ENCODE peak calls at places on chromosomes 6 and 20, in four cellular contexts. O, T, G and S are unnamed samples.

GRCh38 chr6:34059914-34060313 is 86.0 kb downstream of the GRM4 start:
- DNase-seq in T (no peak), O (no peak), G (no peak), S (no peak)

GRCh38 chr6:31158863-31159855 is 770 bp downstream of the TCF19 start:
- DNase-seq in O (peak), T (peak), G (peak), S (peak)

GRCh38 chr6:121504227-121504626 is 68.8 kb downstream of the GJA1 start:
- DNase-seq in T (no peak), O (no peak), G (no peak), S (peak)

GRCh38 chr6:42372699-42373098 is 79.0 kb downstream of the TRERF1 start:
- DNase-seq in T (no peak), G (no peak), O (no peak), S (no peak)

GRCh38 chr20:4449977-4450715 is 271.6 kb upstream of the PRND start:
- DNase-seq in G (no peak), O (no peak), T (peak), S (peak)

GRCh38 chr6:137217801-137218472 is 1.2 kb downstream of the IFNGR1 start:
- DNase-seq in G (peak), O (no peak), T (peak), S (no peak)

GRCh38 chr20:23049201-23049932 is at the start of gene THBD:
- DNase-seq in O (peak), G (no peak), T (no peak), S (peak)

GRCh38 chr6:498795-499231 is 107.3 kb downstream of the IRF4 start:
- DNase-seq in O (no peak), T (no peak), G (no peak), S (no peak)

GRCh38 chr20:25532015-25532751 is 53.1 kb downstream of the NINL start:
- DNase-seq in G (no peak), T (peak), O (peak), S (no peak)

GRCh38 chr20:38893056-38893455 is 33.2 kb upstream of the FAM83D start:
- DNase-seq in G (no peak), T (no peak), O (no peak), S (no peak)

GRCh38 chr20:347640-348484 is 951 bp downstream of the NRSN2 start:
- DNase-seq in T (peak), G (peak), O (peak), S (peak)

GRCh38 chr6:34772940-34773339 is 15.6 kb downstream of the SNRPC start:
- DNase-seq in G (no peak), O (no peak), T (no peak), S (no peak)

GRCh38 chr20:50491926-50492634 is 18.1 kb upstream of the PTPN1 start:
- DNase-seq in G (no peak), T (no peak), O (no peak), S (no peak)

GRCh38 chr20:38751360-38751976 is 3.2 kb downstream of the ACTR5 start:
- DNase-seq in O (no peak), G (peak), T (peak), S (peak)

GRCh38 chr20:41889125-41889870 is 271.1 kb upstream of the CHD6 start:
- DNase-seq in T (peak), G (peak), O (no peak), S (peak)

GRCh38 chr20:50014570-50015562 is 32.1 kb downstream of the SNAI1 start:
- DNase-seq in G (peak), O (no peak), T (no peak), S (no peak)

GRCh38 chr20:37598101-37598530 is 70.4 kb upstream of the BLCAP start:
- DNase-seq in T (no peak), O (peak), G (no peak), S (no peak)

GRCh38 chr6:142935553-142936517 is 9.1 kb downstream of the HIVEP2 start:
- DNase-seq in O (no peak), G (no peak), T (no peak), S (no peak)

GRCh38 chr6:85923013-85923430 is 280.3 kb upstream of the SYNCRIP start:
- DNase-seq in T (peak), O (peak), G (no peak), S (peak)

GRCh38 chr6:169344651-169345050 is 91.0 kb upstream of the THBS2 start:
- DNase-seq in G (no peak), T (no peak), O (no peak), S (no peak)

GRCh38 chr6:7974932-7975763 is 64.6 kb upstream of the TXNDC5 start:
- DNase-seq in T (peak), O (no peak), G (peak), S (peak)

GRCh38 chr6:1082040-1082935 is 229.6 kb upstream of the FOXQ1 start:
- DNase-seq in O (no peak), T (no peak), G (no peak), S (no peak)

GRCh38 chr6:34103321-34103720 is 42.6 kb downstream of the GRM4 start:
- DNase-seq in G (peak), O (no peak), T (no peak), S (no peak)

GRCh38 chr20:46835418-46835817 is 59.2 kb upstream of the EYA2 start:
- DNase-seq in T (peak), O (no peak), G (no peak), S (no peak)

GRCh38 chr6:36624461-36625160 is 30.4 kb downstream of the SRSF3 start:
- DNase-seq in T (no peak), G (no peak), O (no peak), S (no peak)

GRCh38 chr20:37662261-37662660 is 31.6 kb upstream of the CTNNBL1 start:
- DNase-seq in T (no peak), O (no peak), G (no peak), S (no peak)

GRCh38 chr6:31922942-31923341 is 4.6 kb upstream of the C2 start:
- DNase-seq in G (no peak), O (no peak), T (peak), S (no peak)

GRCh38 chr6:373773-374724 is 17.5 kb upstream of the IRF4 start:
- DNase-seq in T (no peak), O (no peak), G (no peak), S (no peak)

GRCh38 chr6:128327890-128328289 is 192.5 kb downstream of the PTPRK start:
- DNase-seq in O (peak), T (peak), G (no peak), S (no peak)

GRCh38 chr6:70955441-70956190 is 1.2 kb downstream of the B3GAT2 start:
- DNase-seq in G (peak), T (peak), O (peak), S (peak)

GRCh38 chr20:51695574-51696303 is 72.5 kb downstream of the ATP9A start:
- DNase-seq in G (no peak), T (peak), O (no peak), S (peak)

GRCh38 chr6:109242029-109242428 is 140.2 kb downstream of the CD164 start:
- DNase-seq in T (no peak), G (peak), O (no peak), S (no peak)

GRCh38 chr20:45993197-45993951 is 15.3 kb upstream of the MMP9 start:
- DNase-seq in G (no peak), T (peak), O (no peak), S (peak)

GRCh38 chr6:150377211-150377781 is 8.5 kb downstream of the IYD start:
- DNase-seq in O (no peak), G (no peak), T (peak), S (no peak)

GRCh38 chr6:146543211-146543939 is at the start of gene RAB32:
- DNase-seq in G (peak), T (peak), O (peak), S (peak)

GRCh38 chr6:44662461-44663121 is 275.1 kb downstream of the CDC5L start:
- DNase-seq in T (peak), G (no peak), O (peak), S (no peak)

GRCh38 chr6:89368107-89368506 is 15.6 kb upstream of the UBE2J1 start:
- DNase-seq in T (peak), O (peak), G (peak), S (peak)
- TF ChIP-seq PHF8 in T (no peak), O (no peak), G (no peak), S (no peak)

GRCh38 chr20:48937674-48938073 is 16.2 kb downstream of the ARFGEF2 start:
- DNase-seq in G (no peak), T (no peak), O (no peak), S (no peak)
- H3K27ac ChIP-seq in G (no peak), T (peak), O (no peak), S (no peak)

GRCh38 chr20:63212792-63213191 is 3.1 kb downstream of the YTHDF1 start:
- DNase-seq in G (no peak), O (no peak), T (no peak), S (no peak)
- TF ChIP-seq PHF8 in G (no peak), O (no peak), T (no peak), S (no peak)

DNA sequence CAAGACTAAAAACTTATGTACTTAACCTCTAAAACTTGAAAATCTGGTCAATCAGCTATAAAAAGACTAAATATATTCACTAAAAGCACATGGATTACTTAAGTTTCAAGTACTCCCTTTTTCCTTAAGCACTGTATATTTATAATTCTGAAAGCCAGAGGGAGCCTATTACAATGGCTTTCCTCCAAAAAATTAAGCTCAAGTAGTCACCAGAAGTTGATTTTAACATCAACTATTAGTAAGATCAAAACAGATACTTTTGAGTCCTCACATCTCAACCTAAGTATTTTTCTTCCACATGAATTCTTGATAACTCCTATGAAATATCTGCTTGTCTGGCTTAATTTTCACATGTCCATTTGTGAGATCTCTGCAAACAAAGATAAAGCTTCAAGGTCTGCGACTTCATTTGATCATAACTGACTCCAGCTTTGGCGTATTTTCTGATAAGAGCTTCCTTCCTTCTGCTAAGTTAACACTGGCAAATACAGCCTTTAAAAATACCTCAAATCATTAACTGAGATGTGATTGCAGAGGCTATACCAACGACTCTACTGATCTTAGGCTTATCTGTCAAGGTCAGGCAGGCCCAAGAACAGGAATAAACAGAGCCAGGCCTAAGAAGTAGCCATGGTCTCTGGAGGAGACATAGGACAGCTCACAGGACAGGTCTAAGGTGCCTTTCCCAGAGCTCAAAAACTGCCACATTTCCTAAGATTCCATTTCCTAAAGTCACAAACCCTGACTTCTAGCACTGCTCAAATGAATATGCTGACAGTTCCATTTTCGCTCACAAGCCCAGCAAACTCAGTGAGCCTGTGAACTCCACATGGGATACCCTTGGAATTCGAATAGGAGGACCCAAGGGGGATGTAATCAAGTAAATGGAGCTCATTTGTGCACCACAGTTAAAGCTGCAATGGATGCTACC is 10.0 kb downstream of the SNX5 start:
- DNase-seq in T (peak), G (no peak), O (no peak), S (no peak)
- H3K27ac ChIP-seq in T (peak), G (peak), O (no peak), S (peak)

GRCh38 chr6:87407531-87407895 is 259 bp upstream of the CFAP206 start:
- DNase-seq in G (no peak), O (no peak), T (no peak), S (peak)
- TF ChIP-seq PHF8 in G (no peak), O (no peak), T (no peak), S (no peak)

GRCh38 chr20:10577648-10578047 is 96.2 kb downstream of the JAG1 start:
- DNase-seq in T (no peak), G (no peak), O (no peak), S (no peak)
- H3K27ac ChIP-seq in T (no peak), G (no peak), O (no peak), S (no peak)

GRCh38 chr6:117908246-117909107 is 1.4 kb downstream of the SLC35F1 start:
- DNase-seq in G (no peak), T (no peak), O (no peak), S (no peak)

GRCh38 chr6:117907600-117908245 is 659 bp downstream of the SLC35F1 start:
- DNase-seq in G (no peak), T (no peak), O (peak), S (no peak)

GRCh38 chr6:117909638-117910037 is 2.6 kb downstream of the SLC35F1 start:
- DNase-seq in O (no peak), T (no peak), G (no peak), S (no peak)

GRCh38 chr6:117906454-117906904 is 585 bp upstream of the SLC35F1 start:
- DNase-seq in O (no peak), G (no peak), T (no peak), S (no peak)

DNA sequence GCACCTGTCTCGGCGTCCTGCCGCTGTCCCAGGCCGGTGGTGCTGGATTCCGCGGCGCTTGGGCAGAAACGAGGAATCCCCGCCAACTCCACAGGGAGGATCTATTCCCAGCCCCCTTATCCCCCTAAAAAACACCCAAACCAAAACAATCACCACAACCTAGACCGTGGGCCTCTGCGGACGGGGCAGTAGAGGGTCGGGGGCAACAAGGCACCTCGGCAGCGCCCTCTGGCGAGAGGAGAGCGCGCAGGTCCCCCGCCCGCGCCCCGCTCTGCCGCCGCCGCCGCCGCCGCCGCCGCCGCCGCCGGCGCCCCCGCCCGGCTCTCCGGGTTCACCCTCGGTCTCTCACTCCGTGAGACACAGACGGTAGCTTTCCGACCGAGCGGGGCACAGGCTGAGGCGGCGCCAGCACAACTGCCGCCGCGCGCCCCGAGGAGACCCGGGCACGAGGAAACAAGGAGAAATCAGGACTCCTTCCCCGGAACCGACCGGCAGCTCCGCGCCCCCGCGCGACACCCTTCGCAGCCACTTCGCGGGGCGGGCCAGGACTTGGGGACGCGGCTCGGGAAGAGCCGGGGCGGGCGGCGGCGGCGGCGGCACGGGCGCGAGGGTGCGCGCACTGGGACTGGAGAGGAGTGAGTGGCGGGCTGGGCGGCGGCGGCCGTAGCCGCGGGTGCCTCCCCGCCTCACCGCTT is at the start of gene SLC35F1:
- DNase-seq in T (peak), G (peak), O (peak), S (peak)
- TF ChIP-seq PHF8 in T (no peak), G (no peak), O (peak), S (no peak)

GRCh38 chr6:141830530-141830929 is 302.2 kb upstream of the GJE1 start:
- DNase-seq in T (no peak), G (no peak), O (no peak), S (no peak)
- H3K27ac ChIP-seq in T (no peak), G (no peak), O (no peak), S (no peak)